ENCODE peak calls at places on chromosomes 13 and 19, in seven cellular contexts. N is CD8-positive, alpha-beta T cell; F is thoracic aorta; S is uterus; E is BE2C; J is GM23248; U is PC-3. Q is an unnamed sample.
A peak's percentile ranks its signal among the peaks of the same experiment; 100 is the strongest.

GRCh38 chr13:110352735-110353134 is 45.7 kb downstream of the COL4A2 start:
- DNase-seq in N (no peak), F (no peak), S (no peak), E (peak; percentile 25), J (no peak), U (no peak), Q (peak; percentile 19)

GRCh38 chr19:14475251-14476073 is at the start of gene PTGER1:
- DNase-seq in N (no peak), F (no peak), S (no peak), E (peak; percentile 71), J (peak; percentile 67), U (peak; percentile 68), Q (no peak)

GRCh38 chr13:35474551-35474950 is 1.9 kb downstream of the MAB21L1 start:
- DNase-seq in N (no peak), F (no peak), S (no peak), E (no peak), J (peak; percentile 51), U (no peak), Q (no peak)

GRCh38 chr19:18531485-18531884 is 9.6 kb upstream of the ELL start:
- DNase-seq in N (no peak), F (no peak), S (no peak), E (no peak), J (no peak), U (no peak), Q (no peak)

GRCh38 chr19:1825909-1826556 is 14.0 kb upstream of the ATP8B3 start:
- DNase-seq in N (peak; percentile 86), F (no peak), S (peak; percentile 82), E (peak; percentile 89), J (peak; percentile 80), U (peak; percentile 67), Q (peak; percentile 90)

GRCh38 chr13:97003071-97003470 is 8.8 kb upstream of the OXGR1 start:
- DNase-seq in N (no peak), F (no peak), S (no peak), E (no peak), J (peak; percentile 19), U (peak; percentile 17), Q (no peak)

GRCh38 chr19:28221736-28222135 is 991.2 kb downstream of the UQCRFS1 start:
- DNase-seq in N (no peak), F (no peak), S (no peak), E (no peak), J (no peak), U (no peak), Q (no peak)

GRCh38 chr13:36420437-36420891 is 11.8 kb upstream of the CCNA1 start:
- DNase-seq in N (peak; percentile 60), F (peak; percentile 41), S (peak; percentile 75), E (peak; percentile 82), J (peak; percentile 80), U (peak; percentile 81), Q (peak; percentile 88)

GRCh38 chr19:2428027-2428690 is 773 bp upstream of the TIMM13 start:
- DNase-seq in N (no peak), F (no peak), S (peak; percentile 40), E (peak; percentile 53), J (peak; percentile 72), U (no peak), Q (peak; percentile 52)

GRCh38 chr19:1105873-1106840 is 2.4 kb downstream of the GPX4 start:
- DNase-seq in N (no peak), F (no peak), S (no peak), E (no peak), J (peak; percentile 31), U (no peak), Q (no peak)

GRCh38 chr19:32404939-32405430 is 585 bp upstream of the DPY19L3 start:
- DNase-seq in N (no peak), F (no peak), S (peak; percentile 66), E (no peak), J (peak; percentile 55), U (peak; percentile 19), Q (peak; percentile 40)

DNA sequence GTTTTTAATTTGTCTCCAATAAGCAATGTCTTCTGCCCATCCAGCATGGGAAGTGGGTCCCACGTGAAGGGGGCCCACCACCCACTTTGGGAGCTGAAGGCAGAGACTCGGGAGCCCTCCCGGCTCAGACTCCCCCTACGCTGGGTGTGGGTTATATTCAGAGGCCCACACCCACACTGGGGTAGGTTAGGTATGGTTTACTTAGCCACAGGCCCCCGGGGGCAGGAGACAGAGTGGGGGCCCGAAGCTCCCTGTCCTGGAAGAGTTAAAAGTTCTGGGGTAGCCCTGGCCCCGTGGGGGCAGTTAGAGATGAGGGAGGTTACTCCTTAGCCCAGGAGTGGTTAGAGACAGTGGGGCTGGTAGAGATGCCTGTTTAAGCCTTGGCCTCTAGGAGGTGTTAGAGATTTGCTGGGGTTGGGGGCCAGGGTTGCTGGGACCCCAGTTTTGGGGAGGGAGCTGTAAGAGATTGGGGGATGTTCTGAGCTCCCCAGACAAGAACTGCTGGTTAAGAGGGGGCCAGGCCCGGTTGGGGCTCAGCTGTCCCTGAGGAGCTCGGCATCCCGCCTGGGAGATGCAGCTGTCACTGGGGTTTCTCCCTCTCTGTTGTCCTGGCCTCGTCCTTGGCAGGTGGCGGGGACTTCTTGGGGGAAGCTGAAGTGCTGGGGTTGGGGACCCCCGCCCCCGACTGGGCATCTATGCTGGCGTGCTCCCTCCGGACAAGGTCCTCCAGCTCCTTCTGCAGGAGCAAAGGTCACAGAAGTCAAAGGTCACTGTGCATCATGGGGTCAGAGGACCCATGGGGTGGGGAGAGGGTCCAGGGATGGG is 712 bp upstream of the RINL start:
- DNase-seq in N (peak; percentile 59), F (no peak), S (no peak), E (no peak), J (no peak), U (no peak), Q (no peak)
- H3K4me3 ChIP-seq in N (peak overlapping the region; percentile 65), F (no peak overlapping the region), S (no peak overlapping the region), E (no peak overlapping the region), J (no peak overlapping the region), U (no peak overlapping the region), Q (no peak overlapping the region)

GRCh38 chr19:46271488-46272197 is 25.2 kb upstream of the HIF3A start:
- DNase-seq in N (no peak), F (no peak), S (no peak), E (no peak), J (peak; percentile 93), U (peak; percentile 77), Q (no peak)

GRCh38 chr19:46265217-46265828 is 31.5 kb upstream of the HIF3A start:
- DNase-seq in N (peak; percentile 77), F (no peak), S (peak; percentile 52), E (peak; percentile 72), J (peak; percentile 84), U (peak; percentile 75), Q (peak; percentile 75)

GRCh38 chr19:46270521-46271256 is 26.2 kb upstream of the HIF3A start:
- DNase-seq in N (no peak), F (no peak), S (no peak), E (no peak), J (no peak), U (no peak), Q (peak; percentile 56)

DNA sequence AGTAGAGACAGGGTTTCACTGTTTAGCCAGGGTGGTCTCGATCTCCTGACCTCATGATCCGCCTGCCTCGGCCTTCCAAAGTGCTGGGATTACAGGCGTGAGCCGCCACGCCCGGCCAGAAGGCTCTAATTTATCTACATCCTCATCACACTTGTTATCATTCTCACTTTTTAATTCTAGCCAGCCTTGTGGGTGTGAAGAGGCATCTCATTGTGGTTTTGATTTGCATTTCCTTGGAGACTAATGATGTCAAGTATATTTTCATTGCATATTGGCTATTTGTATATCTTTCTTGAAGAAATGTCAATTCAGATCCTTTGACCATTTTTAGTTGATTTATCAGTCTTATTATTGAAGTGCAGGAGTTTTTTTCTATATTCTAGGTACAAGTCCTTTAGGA is 27.8 kb upstream of the HIF3A start:
- DNase-seq in N (no peak), F (no peak), S (no peak), E (no peak), J (no peak), U (no peak), Q (no peak)
- H3K27me3 ChIP-seq in N (peaks cover 6% of the 10 kb centered on the region), F (no peaks in the 10 kb centered on the region), S (no peaks in the 10 kb centered on the region), E (peaks cover 11% of the 10 kb centered on the region), J (peaks cover 7% of the 10 kb centered on the region), U (no peaks in the 10 kb centered on the region), Q (no peaks in the 10 kb centered on the region)

GRCh38 chr13:29511439-29511814 is 84.1 kb downstream of the SLC7A1 start:
- DNase-seq in N (no peak), F (no peak), S (no peak), E (no peak), J (no peak), U (no peak), Q (no peak)

GRCh38 chr13:29510698-29511438 is 84.6 kb downstream of the SLC7A1 start:
- DNase-seq in N (no peak), F (no peak), S (no peak), E (no peak), J (no peak), U (no peak), Q (no peak)

GRCh38 chr13:29513002-29513980 is 82.2 kb downstream of the SLC7A1 start:
- DNase-seq in N (no peak), F (no peak), S (no peak), E (peak; percentile 48), J (peak; percentile 84), U (peak; percentile 26), Q (no peak)

GRCh38 chr13:29509999-29510586 is 85.4 kb downstream of the SLC7A1 start:
- DNase-seq in N (no peak), F (no peak), S (no peak), E (no peak), J (peak; percentile 88), U (no peak), Q (no peak)

DNA sequence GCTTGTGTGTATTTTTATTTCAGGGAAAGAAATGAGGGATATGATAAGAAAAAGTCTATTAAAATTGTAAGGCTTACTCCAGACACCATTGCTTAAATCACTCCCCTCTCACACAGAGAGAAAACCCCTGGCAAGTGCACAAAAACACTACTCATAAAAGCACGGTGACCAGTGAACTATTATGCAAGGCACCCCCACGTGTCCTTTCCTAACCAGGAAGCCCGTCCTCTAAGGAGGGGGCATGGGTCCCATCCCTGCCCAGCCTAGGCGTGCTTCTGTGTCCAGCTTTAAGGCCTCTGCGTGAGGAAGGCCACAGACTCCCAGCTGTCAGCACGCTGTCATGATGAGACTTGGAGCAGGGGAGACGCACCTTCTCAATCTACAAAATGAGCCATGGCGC is 83.5 kb downstream of the SLC7A1 start:
- DNase-seq in N (no peak), F (no peak), S (peak; percentile 82), E (no peak), J (peak; percentile 94), U (no peak), Q (no peak)
- H3K4me1 ChIP-seq in N (no peaks in the 10 kb centered on the region), F (no peaks in the 10 kb centered on the region), S (no peaks in the 10 kb centered on the region), E (peaks cover 54% of the 10 kb centered on the region), J (peaks cover 72% of the 10 kb centered on the region), U (peaks cover 6% of the 10 kb centered on the region), Q (no peaks in the 10 kb centered on the region)

GRCh38 chr19:10748195-10748923 is 30.5 kb downstream of the DNM2 start:
- DNase-seq in N (no peak), F (no peak), S (no peak), E (no peak), J (no peak), U (no peak), Q (no peak)
- H3K4me3 ChIP-seq in N (no peak overlapping the region), F (no peak overlapping the region), S (no peak overlapping the region), E (no peak overlapping the region), J (no peak overlapping the region), U (no peak overlapping the region), Q (no peak overlapping the region)

DNA sequence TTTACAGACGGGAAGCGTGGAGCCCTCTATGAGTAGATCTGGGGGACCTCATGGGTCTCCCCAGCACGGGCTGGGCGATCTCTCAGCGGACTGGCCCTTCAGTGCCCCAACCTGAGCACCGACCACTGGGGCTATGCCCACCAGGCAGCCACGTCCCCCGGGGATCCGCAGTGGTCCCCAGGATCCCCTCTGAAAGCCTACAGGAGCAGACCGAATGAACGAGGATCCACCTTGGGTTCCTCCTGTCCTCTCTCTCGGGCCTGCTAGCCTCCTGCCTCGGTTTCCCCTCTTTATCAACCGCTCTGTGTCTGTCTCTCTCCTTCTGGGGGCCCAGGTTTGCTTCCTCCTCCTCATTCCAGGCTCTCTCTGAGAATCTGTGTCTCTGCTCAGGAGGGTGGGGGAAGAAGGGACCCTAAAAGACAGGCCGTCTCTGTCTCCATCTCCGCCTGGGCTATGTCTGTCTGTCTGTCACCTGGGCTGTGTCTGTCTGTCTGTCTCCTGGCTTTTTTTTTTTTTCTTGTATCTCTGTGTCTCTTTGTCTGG is 2.0 kb upstream of the MEIS3 start:
- DNase-seq in N (no peak), F (no peak), S (no peak), E (no peak), J (no peak), U (no peak), Q (no peak)
- H3K27me3 ChIP-seq in N (peaks cover 63% of the 10 kb centered on the region), F (peaks cover 35% of the 10 kb centered on the region), S (no peaks in the 10 kb centered on the region), E (peaks cover 26% of the 10 kb centered on the region), J (peaks cover 40% of the 10 kb centered on the region), U (peaks cover 60% of the 10 kb centered on the region), Q (peaks cover 48% of the 10 kb centered on the region)

Q was measured in HAP-1.